ENCODE peak calls at places on chromosomes 3 and 15, in ten cellular contexts. One of them, this sample, is unnamed.

GRCh38 chr3:136804813-136805212 is 14.1 kb upstream of the SLC35G2 start:
- DNase-seq in A673: peak
- DNase-seq in chondrocyte: no peak
- DNase-seq in endothelial cell: no peak
- DNase-seq in fibroblast of pulmonary artery: no peak
- DNase-seq in GM12865: no peak
- DNase-seq in choroid plexus epithelial cell: peak
- DNase-seq in H9: no peak
- DNase-seq in cardiac fibroblast: no peak
- DNase-seq in HFF-Myc: no peak
- DNase-seq in this sample: no peak

GRCh38 chr15:59165726-59166125 is 40.9 kb upstream of the LDHAL6B start:
- DNase-seq in A673: no peak
- DNase-seq in chondrocyte: no peak
- DNase-seq in endothelial cell: no peak
- DNase-seq in fibroblast of pulmonary artery: peak
- DNase-seq in GM12865: peak
- DNase-seq in choroid plexus epithelial cell: peak
- DNase-seq in H9: no peak
- DNase-seq in cardiac fibroblast: no peak
- DNase-seq in HFF-Myc: no peak
- DNase-seq in this sample: no peak

GRCh38 chr15:65311760-65312159 is 7.3 kb downstream of the RNU5B-1 start:
- DNase-seq in A673: no peak
- DNase-seq in chondrocyte: peak
- DNase-seq in endothelial cell: no peak
- DNase-seq in fibroblast of pulmonary artery: no peak
- DNase-seq in GM12865: no peak
- DNase-seq in choroid plexus epithelial cell: no peak
- DNase-seq in H9: no peak
- DNase-seq in cardiac fibroblast: no peak
- DNase-seq in HFF-Myc: no peak
- DNase-seq in this sample: no peak

GRCh38 chr3:155859859-155860258 is 5.6 kb upstream of the SLC33A1 start:
- DNase-seq in A673: peak
- DNase-seq in chondrocyte: no peak
- DNase-seq in endothelial cell: no peak
- DNase-seq in fibroblast of pulmonary artery: peak
- DNase-seq in GM12865: peak
- DNase-seq in choroid plexus epithelial cell: peak
- DNase-seq in H9: no peak
- DNase-seq in cardiac fibroblast: peak
- DNase-seq in HFF-Myc: no peak
- DNase-seq in this sample: no peak

GRCh38 chr15:74167891-74168331 is 5.6 kb upstream of the ISLR start:
- DNase-seq in A673: no peak
- DNase-seq in chondrocyte: no peak
- DNase-seq in endothelial cell: no peak
- DNase-seq in fibroblast of pulmonary artery: no peak
- DNase-seq in GM12865: peak
- DNase-seq in choroid plexus epithelial cell: no peak
- DNase-seq in H9: peak
- DNase-seq in cardiac fibroblast: no peak
- DNase-seq in HFF-Myc: no peak
- DNase-seq in this sample: no peak

GRCh38 chr3:188174309-188175044 is 20.5 kb downstream of the LPP start:
- DNase-seq in A673: no peak
- DNase-seq in chondrocyte: no peak
- DNase-seq in endothelial cell: no peak
- DNase-seq in fibroblast of pulmonary artery: no peak
- DNase-seq in GM12865: no peak
- DNase-seq in choroid plexus epithelial cell: no peak
- DNase-seq in H9: no peak
- DNase-seq in cardiac fibroblast: no peak
- DNase-seq in HFF-Myc: no peak
- DNase-seq in this sample: no peak

GRCh38 chr3:170751083-170751893 is 118.7 kb downstream of the RPL22L1 start:
- DNase-seq in A673: peak
- DNase-seq in chondrocyte: no peak
- DNase-seq in endothelial cell: no peak
- DNase-seq in fibroblast of pulmonary artery: peak
- DNase-seq in GM12865: no peak
- DNase-seq in choroid plexus epithelial cell: peak
- DNase-seq in H9: no peak
- DNase-seq in cardiac fibroblast: peak
- DNase-seq in HFF-Myc: peak
- DNase-seq in this sample: no peak

GRCh38 chr3:126711361-126711760 is 7.3 kb downstream of the CHCHD6 start:
- DNase-seq in A673: no peak
- DNase-seq in chondrocyte: no peak
- DNase-seq in endothelial cell: no peak
- DNase-seq in fibroblast of pulmonary artery: peak
- DNase-seq in GM12865: no peak
- DNase-seq in choroid plexus epithelial cell: peak
- DNase-seq in H9: no peak
- DNase-seq in cardiac fibroblast: peak
- DNase-seq in HFF-Myc: no peak
- DNase-seq in this sample: no peak

GRCh38 chr3:102444101-102444500 is 9.3 kb downstream of the ZPLD1 start:
- DNase-seq in A673: peak
- DNase-seq in chondrocyte: no peak
- DNase-seq in endothelial cell: no peak
- DNase-seq in fibroblast of pulmonary artery: peak
- DNase-seq in GM12865: no peak
- DNase-seq in choroid plexus epithelial cell: peak
- DNase-seq in H9: no peak
- DNase-seq in cardiac fibroblast: peak
- DNase-seq in HFF-Myc: peak
- DNase-seq in this sample: no peak

GRCh38 chr15:48367483-48367882 is 36.3 kb downstream of the DUT start:
- DNase-seq in A673: no peak
- DNase-seq in chondrocyte: no peak
- DNase-seq in endothelial cell: no peak
- DNase-seq in fibroblast of pulmonary artery: peak
- DNase-seq in GM12865: no peak
- DNase-seq in choroid plexus epithelial cell: peak
- DNase-seq in H9: no peak
- DNase-seq in cardiac fibroblast: peak
- DNase-seq in HFF-Myc: no peak
- DNase-seq in this sample: no peak

DNA sequence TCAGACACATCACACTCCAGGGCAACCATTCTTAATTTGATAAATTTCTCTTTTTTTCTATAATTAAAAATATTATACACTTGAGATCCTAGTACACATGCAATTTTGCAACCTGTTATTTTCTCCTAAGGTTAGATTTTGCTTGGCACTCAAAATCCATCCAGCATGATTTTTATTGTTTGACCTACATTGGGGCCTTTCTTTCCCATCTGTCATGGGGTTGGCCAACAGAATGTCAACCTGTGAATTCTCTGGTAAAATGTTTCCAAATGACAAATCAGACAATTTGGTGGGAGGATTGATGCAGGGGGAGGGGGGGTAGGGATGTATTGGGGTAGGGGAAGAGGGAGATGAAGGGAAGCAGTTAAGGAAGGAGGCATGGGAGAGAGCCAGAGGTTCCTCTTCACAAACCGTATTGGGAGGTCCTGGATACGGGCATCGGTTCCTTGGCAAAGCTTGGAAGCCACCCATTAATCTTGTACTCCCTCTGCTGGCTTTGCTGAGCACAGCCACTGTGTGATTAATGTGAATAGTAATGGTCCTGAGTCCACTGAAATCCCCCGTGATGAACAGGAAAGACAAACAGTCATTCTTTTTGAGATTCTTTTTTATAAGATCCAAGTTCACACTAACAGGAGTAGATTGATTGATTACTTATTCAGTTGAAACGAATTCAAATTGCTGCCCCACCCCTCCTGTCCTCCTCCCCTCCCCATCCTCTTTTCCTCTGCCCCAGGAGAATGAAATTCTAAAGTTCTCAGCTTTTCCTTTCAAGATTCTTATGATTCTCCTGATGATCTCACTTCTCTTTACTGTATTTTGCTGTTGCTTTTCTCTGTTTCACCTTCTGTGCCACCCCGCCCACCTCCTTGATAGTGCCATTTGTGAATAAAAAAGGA is 82.2 kb upstream of the SLC25A26 start:
- DNase-seq in A673: peak
- DNase-seq in chondrocyte: no peak
- DNase-seq in endothelial cell: peak
- DNase-seq in fibroblast of pulmonary artery: peak
- DNase-seq in GM12865: peak
- DNase-seq in choroid plexus epithelial cell: peak
- DNase-seq in H9: peak
- DNase-seq in cardiac fibroblast: peak
- DNase-seq in HFF-Myc: peak
- DNase-seq in this sample: peak
- TF ChIP-seq CTCF in A673: peak
- TF ChIP-seq CTCF in chondrocyte: peak
- TF ChIP-seq CTCF in endothelial cell: peak
- TF ChIP-seq CTCF in fibroblast of pulmonary artery: peak
- TF ChIP-seq CTCF in GM12865: peak
- TF ChIP-seq CTCF in choroid plexus epithelial cell: peak
- TF ChIP-seq CTCF in H9: peak
- TF ChIP-seq CTCF in cardiac fibroblast: peak
- TF ChIP-seq CTCF in HFF-Myc: peak
- TF ChIP-seq CTCF in this sample: peak

GRCh38 chr3:67458406-67458805 is 196.0 kb downstream of the SUCLG2 start:
- DNase-seq in A673: no peak
- DNase-seq in chondrocyte: no peak
- DNase-seq in endothelial cell: no peak
- DNase-seq in fibroblast of pulmonary artery: peak
- DNase-seq in GM12865: no peak
- DNase-seq in choroid plexus epithelial cell: peak
- DNase-seq in H9: no peak
- DNase-seq in cardiac fibroblast: no peak
- DNase-seq in HFF-Myc: peak
- DNase-seq in this sample: no peak
- TF ChIP-seq CTCF in A673: no peak
- TF ChIP-seq CTCF in chondrocyte: peak
- TF ChIP-seq CTCF in endothelial cell: no peak
- TF ChIP-seq CTCF in fibroblast of pulmonary artery: no peak
- TF ChIP-seq CTCF in GM12865: no peak
- TF ChIP-seq CTCF in choroid plexus epithelial cell: peak
- TF ChIP-seq CTCF in H9: no peak
- TF ChIP-seq CTCF in cardiac fibroblast: peak
- TF ChIP-seq CTCF in HFF-Myc: no peak
- TF ChIP-seq CTCF in this sample: no peak

GRCh38 chr3:179651687-179652466 is 963 bp upstream of the USP13 start:
- DNase-seq in A673: no peak
- DNase-seq in chondrocyte: no peak
- DNase-seq in endothelial cell: no peak
- DNase-seq in fibroblast of pulmonary artery: no peak
- DNase-seq in GM12865: no peak
- DNase-seq in choroid plexus epithelial cell: no peak
- DNase-seq in H9: no peak
- DNase-seq in cardiac fibroblast: no peak
- DNase-seq in HFF-Myc: no peak
- DNase-seq in this sample: no peak

GRCh38 chr3:179653777-179654117 is 907 bp downstream of the USP13 start:
- DNase-seq in A673: no peak
- DNase-seq in chondrocyte: no peak
- DNase-seq in endothelial cell: peak
- DNase-seq in fibroblast of pulmonary artery: peak
- DNase-seq in GM12865: no peak
- DNase-seq in choroid plexus epithelial cell: no peak
- DNase-seq in H9: no peak
- DNase-seq in cardiac fibroblast: no peak
- DNase-seq in HFF-Myc: no peak
- DNase-seq in this sample: no peak

GRCh38 chr3:179655236-179655635 is 2.4 kb downstream of the USP13 start:
- DNase-seq in A673: no peak
- DNase-seq in chondrocyte: no peak
- DNase-seq in endothelial cell: no peak
- DNase-seq in fibroblast of pulmonary artery: no peak
- DNase-seq in GM12865: no peak
- DNase-seq in choroid plexus epithelial cell: no peak
- DNase-seq in H9: no peak
- DNase-seq in cardiac fibroblast: no peak
- DNase-seq in HFF-Myc: no peak
- DNase-seq in this sample: no peak

GRCh38 chr3:179652467-179653105 is at the start of gene USP13:
- DNase-seq in A673: peak
- DNase-seq in chondrocyte: no peak
- DNase-seq in endothelial cell: peak
- DNase-seq in fibroblast of pulmonary artery: peak
- DNase-seq in GM12865: peak
- DNase-seq in choroid plexus epithelial cell: peak
- DNase-seq in H9: peak
- DNase-seq in cardiac fibroblast: peak
- DNase-seq in HFF-Myc: peak
- DNase-seq in this sample: peak

DNA sequence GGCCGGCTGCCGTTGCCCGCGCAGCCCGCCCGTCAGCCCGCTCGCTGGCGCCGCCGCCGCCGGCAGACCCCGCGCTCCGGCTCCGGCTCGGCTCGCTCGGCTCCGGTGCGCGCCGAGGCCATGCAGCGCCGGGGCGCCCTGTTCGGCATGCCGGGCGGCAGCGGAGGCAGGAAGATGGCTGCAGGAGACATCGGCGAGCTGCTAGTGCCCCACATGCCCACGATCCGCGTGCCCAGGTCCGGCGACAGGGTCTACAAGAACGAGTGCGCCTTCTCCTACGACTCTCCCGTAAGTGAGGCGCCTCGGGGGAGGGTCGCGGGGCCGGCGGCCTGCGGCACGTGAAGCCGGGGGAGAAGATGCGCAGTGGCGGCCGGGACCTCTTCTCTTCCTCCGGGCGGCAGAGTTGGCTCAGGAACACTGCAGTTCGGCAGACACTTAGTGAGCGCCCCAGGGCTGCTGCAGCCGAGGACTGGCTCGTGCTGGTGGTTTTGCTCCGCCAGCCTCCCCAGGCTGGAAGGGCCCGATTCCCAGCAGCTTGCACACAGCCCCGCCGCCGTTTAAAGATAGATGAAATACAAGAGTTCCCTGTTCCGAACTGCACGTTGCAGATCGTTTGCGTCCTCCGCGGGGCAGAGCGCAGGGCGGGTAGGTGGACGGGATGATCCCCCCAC is 401 bp downstream of the USP13 start:
- DNase-seq in A673: peak
- DNase-seq in chondrocyte: peak
- DNase-seq in endothelial cell: peak
- DNase-seq in fibroblast of pulmonary artery: peak
- DNase-seq in GM12865: peak
- DNase-seq in choroid plexus epithelial cell: peak
- DNase-seq in H9: peak
- DNase-seq in cardiac fibroblast: peak
- DNase-seq in HFF-Myc: peak
- DNase-seq in this sample: peak
- TF ChIP-seq CTCF in A673: peak
- TF ChIP-seq CTCF in chondrocyte: peak
- TF ChIP-seq CTCF in endothelial cell: no peak
- TF ChIP-seq CTCF in fibroblast of pulmonary artery: no peak
- TF ChIP-seq CTCF in GM12865: no peak
- TF ChIP-seq CTCF in choroid plexus epithelial cell: no peak
- TF ChIP-seq CTCF in H9: peak
- TF ChIP-seq CTCF in cardiac fibroblast: no peak
- TF ChIP-seq CTCF in HFF-Myc: no peak
- TF ChIP-seq CTCF in this sample: no peak

GRCh38 chr3:12601072-12601471 is 44.2 kb downstream of the MKRN2 start:
- DNase-seq in A673: no peak
- DNase-seq in chondrocyte: no peak
- DNase-seq in endothelial cell: no peak
- DNase-seq in fibroblast of pulmonary artery: peak
- DNase-seq in GM12865: no peak
- DNase-seq in choroid plexus epithelial cell: peak
- DNase-seq in H9: no peak
- DNase-seq in cardiac fibroblast: peak
- DNase-seq in HFF-Myc: no peak
- DNase-seq in this sample: no peak
- TF ChIP-seq CTCF in A673: no peak
- TF ChIP-seq CTCF in chondrocyte: peak
- TF ChIP-seq CTCF in endothelial cell: no peak
- TF ChIP-seq CTCF in fibroblast of pulmonary artery: peak
- TF ChIP-seq CTCF in GM12865: peak
- TF ChIP-seq CTCF in choroid plexus epithelial cell: peak
- TF ChIP-seq CTCF in H9: peak
- TF ChIP-seq CTCF in cardiac fibroblast: peak
- TF ChIP-seq CTCF in HFF-Myc: no peak
- TF ChIP-seq CTCF in this sample: no peak

This sample was measured in neural crest cell.